ENCODE peak calls at places on chromosomes 13 and 19, in seven cellular contexts. One of them, this sample, is unnamed.

GRCh38 chr19:18768046-18768771 is 22.9 kb downstream of the COMP start:
- DNase-seq in right cardiac atrium: peak; percentile 24
- DNase-seq in IMR-90: no peak
- DNase-seq in cardiac fibroblast: no peak
- DNase-seq in small intestine: no peak
- DNase-seq in A549: no peak
- DNase-seq in HL-60: no peak
- DNase-seq in this sample: no peak

GRCh38 chr13:50589651-50590054 is 253.8 kb downstream of the DLEU7 start:
- DNase-seq in right cardiac atrium: peak; percentile 49
- DNase-seq in IMR-90: peak; percentile 85
- DNase-seq in cardiac fibroblast: peak; percentile 91
- DNase-seq in small intestine: no peak
- DNase-seq in A549: peak; percentile 9
- DNase-seq in HL-60: no peak
- DNase-seq in this sample: peak; percentile 77

GRCh38 chr19:45866400-45867176 is 2.5 kb downstream of the FOXA3 start:
- DNase-seq in right cardiac atrium: no peak
- DNase-seq in IMR-90: no peak
- DNase-seq in cardiac fibroblast: no peak
- DNase-seq in small intestine: peak; percentile 76
- DNase-seq in A549: no peak
- DNase-seq in HL-60: no peak
- DNase-seq in this sample: no peak

GRCh38 chr13:50098693-50099092 is 83.4 kb downstream of the KCNRG start:
- DNase-seq in right cardiac atrium: no peak
- DNase-seq in IMR-90: no peak
- DNase-seq in cardiac fibroblast: no peak
- DNase-seq in small intestine: no peak
- DNase-seq in A549: no peak
- DNase-seq in HL-60: no peak
- DNase-seq in this sample: no peak

GRCh38 chr13:21033224-21033855 is 28.0 kb downstream of the LATS2 start:
- DNase-seq in right cardiac atrium: no peak
- DNase-seq in IMR-90: no peak
- DNase-seq in cardiac fibroblast: peak; percentile 73
- DNase-seq in small intestine: no peak
- DNase-seq in A549: no peak
- DNase-seq in HL-60: no peak
- DNase-seq in this sample: peak; percentile 63

GRCh38 chr13:28494537-28494860 is 429 bp downstream of the FLT1 start:
- DNase-seq in right cardiac atrium: no peak
- DNase-seq in IMR-90: no peak
- DNase-seq in cardiac fibroblast: peak; percentile 24
- DNase-seq in small intestine: no peak
- DNase-seq in A549: no peak
- DNase-seq in HL-60: no peak
- DNase-seq in this sample: no peak

GRCh38 chr19:23118400-23118799 is 1.6 kb downstream of the ZNF730 start:
- DNase-seq in right cardiac atrium: no peak
- DNase-seq in IMR-90: no peak
- DNase-seq in cardiac fibroblast: no peak
- DNase-seq in small intestine: no peak
- DNase-seq in A549: no peak
- DNase-seq in HL-60: no peak
- DNase-seq in this sample: no peak

GRCh38 chr13:93635687-93636086 is 409.1 kb downstream of the GPC6 start:
- DNase-seq in right cardiac atrium: peak; percentile 13
- DNase-seq in IMR-90: peak; percentile 14
- DNase-seq in cardiac fibroblast: peak; percentile 12
- DNase-seq in small intestine: no peak
- DNase-seq in A549: no peak
- DNase-seq in HL-60: no peak
- DNase-seq in this sample: peak; percentile 84

GRCh38 chr19:3365447-3366103 is 808 bp upstream of the NFIC start:
- DNase-seq in right cardiac atrium: peak; percentile 73
- DNase-seq in IMR-90: peak; percentile 66
- DNase-seq in cardiac fibroblast: peak; percentile 69
- DNase-seq in small intestine: no peak
- DNase-seq in A549: peak; percentile 79
- DNase-seq in HL-60: peak; percentile 74
- DNase-seq in this sample: peak; percentile 64

DNA sequence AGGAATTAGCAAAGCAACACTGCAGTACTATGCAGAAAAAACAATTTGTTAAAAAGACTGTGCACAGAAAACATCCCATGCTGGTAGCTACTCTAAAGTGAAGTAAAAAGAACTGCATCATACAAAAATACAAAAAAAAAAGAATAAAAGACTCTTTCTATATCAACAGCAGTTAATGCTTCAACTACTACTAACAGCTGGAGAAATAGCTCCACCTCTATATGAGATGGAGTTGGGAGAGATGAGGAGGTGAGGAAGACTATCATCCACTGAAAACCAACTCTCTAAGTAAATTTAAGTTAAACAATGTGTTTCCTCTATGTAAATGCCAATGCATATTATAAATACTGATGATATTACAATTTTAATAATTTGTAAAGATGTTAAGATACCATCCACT is 1.8 kb downstream of the ZC3H13 start:
- DNase-seq in right cardiac atrium: no peak
- DNase-seq in IMR-90: no peak
- DNase-seq in cardiac fibroblast: no peak
- DNase-seq in small intestine: no peak
- DNase-seq in A549: no peak
- DNase-seq in HL-60: no peak
- DNase-seq in this sample: no peak
- H3K4me3 ChIP-seq in right cardiac atrium: no peak overlapping the region
- H3K4me3 ChIP-seq in IMR-90: no peak overlapping the region
- H3K4me3 ChIP-seq in cardiac fibroblast: peak overlapping the region; percentile 79
- H3K4me3 ChIP-seq in small intestine: no peak overlapping the region
- H3K4me3 ChIP-seq in A549: peak overlapping the region; percentile 94
- H3K4me3 ChIP-seq in HL-60: peak overlapping the region; percentile 69
- H3K4me3 ChIP-seq in this sample: peak overlapping the region; percentile 83

DNA sequence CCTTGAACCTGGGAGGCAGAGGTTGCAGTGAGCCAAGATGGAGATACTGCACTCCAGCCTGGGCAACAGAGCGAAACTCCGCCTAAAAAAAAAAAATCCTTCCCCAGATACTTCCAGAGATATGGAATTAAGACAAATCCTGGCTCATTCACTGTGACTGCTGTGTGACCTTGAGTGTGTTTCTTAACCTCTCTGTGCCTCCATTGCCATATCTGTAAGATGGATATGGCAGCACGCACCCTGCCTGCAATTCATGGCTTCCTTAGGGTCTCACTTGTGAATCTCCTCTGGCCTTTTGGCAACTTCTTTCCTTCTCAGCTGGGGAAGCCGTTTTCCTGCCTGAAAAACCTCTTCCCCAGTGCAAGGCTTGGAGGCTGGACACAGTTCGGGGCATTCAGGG is 33.8 kb upstream of the ONECUT3 start:
- DNase-seq in right cardiac atrium: no peak
- DNase-seq in IMR-90: no peak
- DNase-seq in cardiac fibroblast: no peak
- DNase-seq in small intestine: no peak
- DNase-seq in A549: no peak
- DNase-seq in HL-60: no peak
- DNase-seq in this sample: no peak
- H3K4me3 ChIP-seq in right cardiac atrium: no peak overlapping the region
- H3K4me3 ChIP-seq in IMR-90: no peak overlapping the region
- H3K4me3 ChIP-seq in cardiac fibroblast: no peak overlapping the region
- H3K4me3 ChIP-seq in small intestine: no peak overlapping the region
- H3K4me3 ChIP-seq in A549: no peak overlapping the region
- H3K4me3 ChIP-seq in HL-60: no peak overlapping the region
- H3K4me3 ChIP-seq in this sample: no peak overlapping the region

DNA sequence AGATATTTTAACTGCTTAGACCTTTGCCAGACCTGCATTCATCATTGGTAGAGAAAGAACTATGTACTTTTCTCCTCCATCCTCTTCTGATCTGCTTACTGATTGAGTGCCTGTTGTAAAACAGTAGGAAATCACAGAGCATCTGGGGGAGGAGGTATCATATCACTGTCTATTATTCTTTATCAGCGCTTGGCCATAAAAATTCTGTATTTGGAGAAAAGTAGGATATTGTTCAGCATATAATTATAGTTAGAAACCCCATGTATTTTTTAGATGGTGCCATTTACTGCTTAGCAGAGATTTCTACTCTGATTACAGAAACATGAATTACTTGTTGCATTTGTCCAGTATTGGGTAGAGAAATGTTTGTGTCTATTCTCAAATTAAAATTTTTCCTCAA is 62.4 kb downstream of the URI1 start:
- DNase-seq in right cardiac atrium: no peak
- DNase-seq in IMR-90: no peak
- DNase-seq in cardiac fibroblast: no peak
- DNase-seq in small intestine: no peak
- DNase-seq in A549: no peak
- DNase-seq in HL-60: no peak
- DNase-seq in this sample: no peak
- H3K4me3 ChIP-seq in right cardiac atrium: no peak overlapping the region
- H3K4me3 ChIP-seq in IMR-90: no peak overlapping the region
- H3K4me3 ChIP-seq in cardiac fibroblast: no peak overlapping the region
- H3K4me3 ChIP-seq in small intestine: no peak overlapping the region
- H3K4me3 ChIP-seq in A549: no peak overlapping the region
- H3K4me3 ChIP-seq in HL-60: no peak overlapping the region
- H3K4me3 ChIP-seq in this sample: no peak overlapping the region

GRCh38 chr13:37869756-37870488 is at the start of gene TRPC4:
- DNase-seq in right cardiac atrium: peak; percentile 41
- DNase-seq in IMR-90: peak; percentile 59
- DNase-seq in cardiac fibroblast: peak; percentile 82
- DNase-seq in small intestine: peak; percentile 74
- DNase-seq in A549: peak; percentile 30
- DNase-seq in HL-60: no peak
- DNase-seq in this sample: peak; percentile 40
- H3K4me3 ChIP-seq in right cardiac atrium: peak within 1 kb of the TSS; percentile 42
- H3K4me3 ChIP-seq in IMR-90: peak within 1 kb of the TSS; percentile 55
- H3K4me3 ChIP-seq in cardiac fibroblast: peak within 1 kb of the TSS; percentile 71
- H3K4me3 ChIP-seq in small intestine: peak within 1 kb of the TSS; percentile 46
- H3K4me3 ChIP-seq in A549: peak within 1 kb of the TSS; percentile 33
- H3K4me3 ChIP-seq in HL-60: no peak within 1 kb of the TSS
- H3K4me3 ChIP-seq in this sample: peak within 1 kb of the TSS; percentile 95

DNA sequence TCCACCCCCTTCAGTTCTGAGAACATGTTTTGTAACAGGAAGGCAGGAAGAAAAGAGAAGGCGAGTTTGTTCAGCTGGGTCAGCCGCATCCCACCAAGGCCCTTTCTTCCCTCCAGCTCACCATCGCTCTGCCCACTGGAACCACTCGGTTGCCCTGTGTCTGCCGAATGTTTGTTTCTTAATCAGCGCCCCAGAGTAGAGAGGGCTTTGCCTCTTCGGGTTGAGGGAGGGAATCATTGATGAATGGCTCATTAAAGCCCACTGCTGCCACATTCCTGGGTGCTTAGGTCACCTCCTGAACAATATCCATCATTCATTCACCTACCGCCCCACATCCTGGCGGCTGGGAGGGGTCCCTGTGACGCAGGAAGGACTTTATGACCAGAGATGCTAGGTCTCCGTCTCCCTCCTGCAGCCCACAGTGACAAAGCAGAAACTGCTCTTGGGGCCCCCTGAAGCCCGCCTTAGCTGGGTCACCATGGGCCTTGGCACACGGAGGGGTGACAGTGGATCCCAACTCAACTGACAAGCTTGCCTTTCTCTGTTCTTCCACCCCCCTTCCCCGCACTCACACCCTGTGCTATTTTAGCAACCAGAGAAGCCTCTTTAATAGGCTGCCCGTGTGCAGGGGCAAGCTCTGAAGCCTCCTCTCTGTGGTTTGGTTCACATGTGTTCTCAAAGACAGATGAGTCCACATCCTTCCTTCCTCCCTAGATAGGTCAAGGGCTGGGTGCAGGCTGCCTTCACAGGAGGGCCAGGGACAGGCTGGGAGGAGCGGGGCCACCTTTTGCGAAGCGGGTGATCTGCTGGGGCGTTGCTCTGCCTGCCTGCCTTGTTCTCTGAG is 46.2 kb downstream of the ACTN4 start:
- DNase-seq in right cardiac atrium: peak; percentile 52
- DNase-seq in IMR-90: peak; percentile 63
- DNase-seq in cardiac fibroblast: peak; percentile 91
- DNase-seq in small intestine: peak; percentile 71
- DNase-seq in A549: peak; percentile 92
- DNase-seq in HL-60: peak; percentile 89
- DNase-seq in this sample: peak; percentile 85
- H3K4me3 ChIP-seq in right cardiac atrium: no peak overlapping the region
- H3K4me3 ChIP-seq in IMR-90: no peak overlapping the region
- H3K4me3 ChIP-seq in cardiac fibroblast: no peak overlapping the region
- H3K4me3 ChIP-seq in small intestine: no peak overlapping the region
- H3K4me3 ChIP-seq in A549: peak overlapping the region; percentile 1
- H3K4me3 ChIP-seq in HL-60: no peak overlapping the region
- H3K4me3 ChIP-seq in this sample: no peak overlapping the region

DNA sequence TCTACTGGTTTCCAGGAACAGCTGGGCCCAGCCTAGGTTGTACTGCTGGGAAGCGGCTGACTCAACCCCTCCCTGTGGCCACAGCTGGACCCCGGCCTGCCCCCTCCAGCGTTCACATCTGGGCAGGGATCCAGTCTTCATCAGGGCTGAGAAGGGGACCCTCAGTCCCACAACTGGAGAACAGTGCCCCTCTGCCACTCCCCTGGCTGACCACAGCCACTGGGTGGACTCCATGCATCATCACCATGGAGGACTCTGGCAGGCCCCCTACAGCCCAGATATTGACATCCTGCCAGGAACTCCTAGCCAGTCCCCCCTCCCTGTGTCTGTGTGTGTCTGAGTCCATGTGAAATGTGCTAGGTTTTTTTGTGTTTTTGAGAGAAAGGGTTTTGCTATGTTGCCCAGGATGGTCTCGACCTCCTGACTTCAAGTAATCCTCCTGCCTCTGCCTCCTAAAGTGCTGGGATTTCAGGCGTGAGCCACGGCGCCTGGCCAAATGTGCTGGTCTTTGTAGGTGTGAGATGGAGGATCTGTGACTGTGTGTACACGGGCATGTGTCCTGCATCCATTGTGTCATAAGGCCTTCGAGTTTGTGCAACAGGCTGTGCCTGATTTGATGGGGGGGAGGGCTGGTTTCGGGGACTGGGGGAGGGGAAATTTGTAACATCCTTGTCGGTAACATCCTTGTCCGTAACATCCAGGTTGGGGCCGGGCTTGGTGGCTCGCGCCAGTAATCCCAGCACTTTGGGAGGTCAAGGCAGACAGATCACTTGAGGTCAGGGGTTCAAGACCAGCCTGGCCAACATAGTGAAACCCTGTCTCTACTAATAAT is 4.0 kb upstream of the HOOK2 start:
- DNase-seq in right cardiac atrium: peak; percentile 90
- DNase-seq in IMR-90: peak; percentile 77
- DNase-seq in cardiac fibroblast: peak; percentile 90
- DNase-seq in small intestine: no peak
- DNase-seq in A549: peak; percentile 62
- DNase-seq in HL-60: no peak
- DNase-seq in this sample: peak; percentile 67
- H3K4me3 ChIP-seq in right cardiac atrium: no peak overlapping the region
- H3K4me3 ChIP-seq in IMR-90: no peak overlapping the region
- H3K4me3 ChIP-seq in cardiac fibroblast: peak overlapping the region; percentile 77
- H3K4me3 ChIP-seq in small intestine: no peak overlapping the region
- H3K4me3 ChIP-seq in A549: peak overlapping the region; percentile 55
- H3K4me3 ChIP-seq in HL-60: no peak overlapping the region
- H3K4me3 ChIP-seq in this sample: peak overlapping the region; percentile 62